ENCODE peak calls at places on chromosomes 1 and 21, in seven cellular contexts. N is cardiac fibroblast; E is CD8-positive, alpha-beta T cell; G is GM10248; J is IMR-90; O is astrocyte; Q is HCT116. K is an unnamed sample.

GRCh38 chr1:36174716-36175115 is 18.8 kb downstream of the MAP7D1 start:
- DNase-seq in O (no peak), G (no peak), N (no peak), J (no peak), E (no peak), Q (no peak), K (no peak)

GRCh38 chr1:97038410-97038809 is 316.8 kb downstream of the PTBP2 start:
- DNase-seq in J (peak; percentile 53), O (peak; percentile 59), N (no peak), G (no peak), E (no peak), Q (no peak), K (no peak)

GRCh38 chr1:75600781-75601180 is 10.1 kb downstream of the SLC44A5 start:
- DNase-seq in G (no peak), N (no peak), Q (no peak), J (no peak), O (no peak), E (no peak), K (no peak)

GRCh38 chr21:34191876-34192275 is 118.5 kb downstream of the MRPS6 start:
- DNase-seq in G (no peak), Q (no peak), N (no peak), O (no peak), E (no peak), J (no peak), K (no peak)

GRCh38 chr1:85484264-85484663 is 19.3 kb upstream of the DDAH1 start:
- DNase-seq in G (no peak), O (no peak), J (no peak), Q (no peak), E (no peak), N (no peak), K (no peak)

GRCh38 chr1:228911225-228911624 is 175.9 kb downstream of the RHOU start:
- DNase-seq in J (no peak), N (no peak), E (no peak), Q (no peak), O (no peak), G (no peak), K (no peak)

GRCh38 chr1:152367436-152367835 is 7.6 kb upstream of the FLG2 start:
- DNase-seq in G (no peak), N (no peak), J (no peak), E (no peak), Q (no peak), O (no peak), K (no peak)

GRCh38 chr1:169456029-169456428 is 28.8 kb upstream of the CCDC181 start:
- DNase-seq in G (no peak), Q (no peak), O (no peak), E (no peak), J (no peak), N (peak; percentile 44), K (no peak)

GRCh38 chr21:23809573-23809972 is 1797.7 kb downstream of the MRPL39 start:
- DNase-seq in E (no peak), O (no peak), Q (no peak), G (no peak), J (no peak), N (no peak), K (no peak)

GRCh38 chr1:109802901-109803561 is 39.3 kb upstream of the EPS8L3 start:
- DNase-seq in N (peak; percentile 47), O (no peak), E (no peak), J (no peak), Q (no peak), G (no peak), K (no peak)

GRCh38 chr1:154219511-154219910 is 1.2 kb upstream of the UBAP2L start:
- DNase-seq in Q (no peak), O (peak; percentile 31), E (no peak), N (peak; percentile 42), G (no peak), J (peak; percentile 47), K (no peak)

GRCh38 chr21:46022551-46023107 is 41.1 kb downstream of the COL6A1 start:
- DNase-seq in G (no peak), E (no peak), J (no peak), O (no peak), N (no peak), Q (no peak), K (no peak)

GRCh38 chr1:33111965-33112364 is 31.0 kb downstream of the AZIN2 start:
- DNase-seq in O (no peak), E (no peak), N (peak; percentile 63), Q (no peak), G (no peak), J (peak; percentile 44), K (no peak)

GRCh38 chr1:61253059-61253735 is 170.8 kb downstream of the NFIA start:
- DNase-seq in O (no peak), J (peak; percentile 17), E (no peak), N (peak; percentile 82), Q (no peak), G (no peak), K (peak; percentile 80)

GRCh38 chr1:8970870-8971337 is 25.2 kb downstream of the CA6 start:
- DNase-seq in J (no peak), Q (no peak), G (peak; percentile 59), E (no peak), O (no peak), N (no peak), K (no peak)

GRCh38 chr21:46452719-46453118 is 6.0 kb upstream of the DIP2A start:
- DNase-seq in G (no peak), E (no peak), J (no peak), N (no peak), O (no peak), Q (no peak), K (no peak)

GRCh38 chr1:59146651-59147358 is 150.1 kb upstream of the FGGY start:
- DNase-seq in N (peak; percentile 46), G (peak; percentile 78), O (no peak), E (peak; percentile 13), J (peak; percentile 28), Q (no peak), K (no peak)

GRCh38 chr1:76395059-76395458 is 320.5 kb downstream of the ST6GALNAC3 start:
- DNase-seq in Q (no peak), N (no peak), O (no peak), E (no peak), J (no peak), G (no peak), K (no peak)

GRCh38 chr1:22489278-22489677 is 37.6 kb downstream of the ZBTB40 start:
- DNase-seq in N (no peak), Q (no peak), O (no peak), G (no peak), J (no peak), E (no peak), K (no peak)
- TF ChIP-seq CTCF in N (no peak), Q (peak; percentile 7), O (no peak), G (no peak), J (no peak), E (no peak), K (no peak)

DNA sequence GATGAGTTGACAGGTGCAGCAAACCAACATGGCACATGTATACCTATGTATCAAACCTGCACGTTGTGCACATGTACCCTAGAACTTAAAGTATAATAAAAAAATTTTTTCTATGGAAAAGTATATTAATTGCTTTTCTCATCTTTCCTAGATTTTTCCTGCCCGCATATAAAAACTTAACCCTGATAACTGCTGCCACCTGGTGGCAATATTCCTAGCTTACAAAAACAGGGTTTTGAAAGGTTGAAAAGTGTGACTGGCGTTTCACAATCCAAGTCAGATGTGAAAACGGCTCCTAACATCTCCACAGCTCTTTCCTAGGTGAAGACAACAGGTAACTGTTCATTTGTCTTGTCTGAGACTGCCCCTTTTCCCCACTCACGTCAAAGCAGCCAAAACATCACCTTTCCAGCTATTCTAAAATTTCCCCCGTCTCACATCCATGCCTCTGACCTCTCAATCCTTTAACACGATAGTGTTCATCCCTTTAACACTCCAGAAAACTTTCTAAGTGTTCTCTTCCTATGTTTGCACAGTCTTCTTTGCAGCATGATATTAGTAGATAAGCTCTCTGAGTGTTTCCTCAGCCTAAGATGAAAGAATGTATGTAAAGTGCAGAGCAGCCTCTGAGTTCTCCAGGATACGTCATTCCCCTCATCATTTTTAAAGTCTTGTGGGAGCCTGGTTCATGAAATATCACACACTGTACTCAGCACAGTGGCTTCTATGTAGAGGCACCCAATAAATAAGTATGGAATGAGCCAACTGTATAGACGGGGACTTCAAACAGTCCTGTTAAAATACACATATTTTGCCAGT is 27.5 kb downstream of the OVGP1 start:
- DNase-seq in J (peak; percentile 55), G (peak; percentile 41), N (peak; percentile 63), O (peak; percentile 4), Q (peak; percentile 33), E (no peak), K (no peak)
- TF ChIP-seq CTCF in J (peak; percentile 70), G (peak; percentile 66), N (peak; percentile 71), O (peak; percentile 74), Q (peak; percentile 64), E (peak; percentile 65), K (peak; percentile 79)

DNA sequence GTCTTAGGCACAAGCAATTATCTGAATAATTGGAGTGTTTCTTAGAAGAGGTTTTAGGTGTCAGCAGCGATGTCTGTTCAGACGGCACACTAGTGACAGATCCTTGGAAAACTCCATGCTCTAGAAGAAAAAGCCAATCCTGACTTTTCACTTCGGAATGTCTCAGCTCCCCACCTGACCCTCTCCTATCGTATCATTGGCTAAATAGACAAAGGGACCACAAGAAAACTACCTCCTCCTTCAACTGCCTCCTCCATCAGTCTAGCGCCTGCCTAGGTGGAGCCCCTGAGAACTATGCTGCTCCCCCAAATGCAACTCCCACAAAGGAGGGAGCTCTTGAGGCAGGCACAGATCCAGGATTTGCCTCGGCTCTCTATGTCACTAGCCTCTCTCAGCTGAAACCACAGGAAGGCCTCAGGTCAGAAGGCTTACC is 148.4 kb downstream of the TOMM20 start:
- DNase-seq in O (peak; percentile 91), N (no peak), E (no peak), J (no peak), G (no peak), Q (no peak), K (no peak)
- TF ChIP-seq CTCF in O (no peak), N (no peak), E (no peak), J (no peak), G (no peak), Q (no peak), K (no peak)

GRCh38 chr1:14925336-14926136 is 228.0 kb upstream of the TMEM51 start:
- DNase-seq in N (no peak), J (no peak), E (no peak), G (no peak), Q (no peak), O (no peak), K (no peak)
- TF ChIP-seq CTCF in N (no peak), J (no peak), E (no peak), G (no peak), Q (peak; percentile 7), O (no peak), K (no peak)

DNA sequence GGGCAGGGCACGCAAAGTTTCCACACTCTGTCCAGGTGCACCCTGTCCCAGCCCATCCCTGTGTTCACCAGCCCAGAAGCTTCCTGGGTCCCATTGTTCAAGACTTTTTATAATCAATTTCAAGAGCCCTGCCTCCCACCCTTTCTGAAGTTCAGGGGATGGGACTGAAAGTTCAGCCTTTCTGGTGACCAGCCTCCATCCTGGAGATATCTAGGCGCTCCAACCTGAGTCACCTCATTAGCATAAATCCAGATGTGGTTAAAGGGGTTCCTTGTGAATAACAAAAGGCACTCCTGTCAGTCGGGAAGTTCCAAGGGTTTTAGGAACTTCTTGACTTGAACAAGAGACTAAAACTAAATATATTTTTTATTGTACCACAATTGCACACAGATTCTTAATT is 48.4 kb upstream of the RAP1A start:
- DNase-seq in Q (no peak), E (no peak), N (no peak), O (no peak), G (no peak), J (no peak), K (no peak)
- TF ChIP-seq CTCF in Q (no peak), E (no peak), N (no peak), O (no peak), G (no peak), J (no peak), K (peak; percentile 10)